ENCODE peak calls at places on chromosomes 5 and 9, in six cellular contexts. Z, C, X, B, S and T are unnamed samples.

GRCh38 chr9:128412120-128412790 is 8.4 kb upstream of the CERCAM start:
- DNase-seq in Z (no peak), C (peak; percentile 56), X (peak; percentile 90), B (peak; percentile 46), S (peak; percentile 91), T (peak; percentile 44)

GRCh38 chr5:96709152-96709821 is 47.1 kb downstream of the CAST start:
- DNase-seq in Z (peak; percentile 85), C (no peak), X (no peak), B (peak; percentile 78), S (no peak), T (peak; percentile 70)

GRCh38 chr5:54658014-54658413 is 140.5 kb downstream of the SNX18 start:
- DNase-seq in Z (no peak), C (no peak), X (no peak), B (peak; percentile 74), S (no peak), T (peak; percentile 50)

GRCh38 chr5:116442095-116442534 is 132.5 kb downstream of the SEMA6A start:
- DNase-seq in Z (peak; percentile 58), C (no peak), X (peak; percentile 20), B (no peak), S (no peak), T (peak; percentile 7)

GRCh38 chr9:87827341-87827740 is 55.3 kb upstream of the SPATA31E1 start:
- DNase-seq in Z (peak; percentile 45), C (no peak), X (no peak), B (no peak), S (no peak), T (no peak)

GRCh38 chr9:33443047-33443446 is 4.3 kb downstream of the AQP3 start:
- DNase-seq in Z (no peak), C (no peak), X (no peak), B (peak; percentile 47), S (no peak), T (peak; percentile 61)

GRCh38 chr9:91486699-91487497 is 63.3 kb upstream of the NFIL3 start:
- DNase-seq in Z (peak; percentile 88), C (no peak), X (no peak), B (peak; percentile 60), S (no peak), T (peak; percentile 29)

GRCh38 chr9:114413909-114414308 is 26.1 kb upstream of the AKNA start:
- DNase-seq in Z (peak; percentile 71), C (no peak), X (no peak), B (peak; percentile 24), S (no peak), T (peak; percentile 78)

GRCh38 chr9:129333961-129334743 is 156.1 kb upstream of the IER5L start:
- DNase-seq in Z (peak; percentile 98), C (no peak), X (peak; percentile 77), B (peak; percentile 98), S (peak; percentile 80), T (peak; percentile 96)

GRCh38 chr9:14131353-14132088 is 182.4 kb downstream of the NFIB start:
- DNase-seq in Z (no peak), C (no peak), X (no peak), B (no peak), S (no peak), T (no peak)

GRCh38 chr5:115847290-115847689 is 5.6 kb downstream of the AP3S1 start:
- DNase-seq in Z (no peak), C (no peak), X (no peak), B (no peak), S (no peak), T (no peak)

GRCh38 chr9:114386886-114387677 is 700 bp downstream of the AKNA start:
- DNase-seq in Z (no peak), C (no peak), X (peak; percentile 55), B (no peak), S (no peak), T (peak; percentile 40)

GRCh38 chr5:89034588-89034987 is 151.6 kb upstream of the MEF2C start:
- DNase-seq in Z (no peak), C (no peak), X (no peak), B (no peak), S (no peak), T (no peak)

GRCh38 chr9:88949961-88950340 is 41.3 kb upstream of the S1PR3 start:
- DNase-seq in Z (peak; percentile 56), C (peak; percentile 14), X (no peak), B (peak; percentile 21), S (no peak), T (peak; percentile 18)

GRCh38 chr9:93645921-93646639 is 69.7 kb downstream of the PHF2 start:
- DNase-seq in Z (no peak), C (no peak), X (peak; percentile 1), B (no peak), S (no peak), T (no peak)

GRCh38 chr9:133956520-133957076 is 35.5 kb downstream of the VAV2 start:
- DNase-seq in Z (no peak), C (no peak), X (no peak), B (peak; percentile 43), S (peak; percentile 51), T (peak; percentile 42)

GRCh38 chr9:88826651-88827245 is 164.5 kb upstream of the S1PR3 start:
- DNase-seq in Z (peak; percentile 97), C (no peak), X (no peak), B (peak; percentile 97), S (no peak), T (peak; percentile 83)

GRCh38 chr5:132763369-132764036 is 13.5 kb downstream of the SEPTIN8 start:
- DNase-seq in Z (no peak), C (no peak), X (no peak), B (no peak), S (no peak), T (no peak)

GRCh38 chr5:149485655-149486615 is 65.3 kb downstream of the CSNK1A1 start:
- DNase-seq in Z (peak; percentile 100), C (no peak), X (no peak), B (peak; percentile 100), S (no peak), T (peak; percentile 99)

GRCh38 chr5:169941542-169941941 is 38.8 kb downstream of the INSYN2B start:
- DNase-seq in Z (no peak), C (no peak), X (no peak), B (no peak), S (no peak), T (peak; percentile 20)